ENCODE peak calls at places on chromosomes 11 and 22, in seven cellular contexts. C, A, V, N, E, O and J are unnamed samples.

GRCh38 chr11:75437966-75438659 is 5.1 kb upstream of the KLHL35 start:
- DNase-seq in C (no peak), A (no peak), V (no peak), N (peak), E (no peak), O (no peak), J (peak)

GRCh38 chr11:75424396-75424795 is 8.6 kb downstream of the KLHL35 start:
- DNase-seq in C (no peak), A (no peak), V (no peak), N (no peak), E (no peak), O (no peak), J (no peak)

GRCh38 chr11:130278745-130279144 is 36.0 kb downstream of the ZBTB44 start:
- DNase-seq in C (no peak), A (no peak), V (peak), N (no peak), E (no peak), O (peak), J (no peak)

GRCh38 chr11:86990520-86990919 is 35.3 kb upstream of the FZD4 start:
- DNase-seq in C (no peak), A (peak), V (peak), N (no peak), E (no peak), O (peak), J (peak)

GRCh38 chr22:34429314-34429713 is 509.0 kb upstream of the LARGE1 start:
- DNase-seq in C (no peak), A (no peak), V (no peak), N (no peak), E (no peak), O (no peak), J (no peak)

GRCh38 chr11:14443642-14444041 is 56.0 kb downstream of the COPB1 start:
- DNase-seq in C (peak), A (peak), V (peak), N (no peak), E (no peak), O (peak), J (peak)

GRCh38 chr11:46238078-46238966 is 39.1 kb upstream of the CREB3L1 start:
- DNase-seq in C (peak), A (peak), V (peak), N (peak), E (peak), O (peak), J (peak)

GRCh38 chr22:49197986-49198704 is 629.5 kb downstream of the BRD1 start:
- DNase-seq in C (peak), A (no peak), V (no peak), N (no peak), E (no peak), O (no peak), J (no peak)

GRCh38 chr22:26979294-26979693 is 321.9 kb downstream of the MIAT start:
- DNase-seq in C (no peak), A (peak), V (no peak), N (no peak), E (no peak), O (no peak), J (no peak)

GRCh38 chr11:26971961-26972360 is 22.0 kb upstream of the FIBIN start:
- DNase-seq in C (no peak), A (no peak), V (peak), N (no peak), E (no peak), O (no peak), J (no peak)

GRCh38 chr11:125886997-125887372 is 483 bp upstream of the HYLS1 start:
- DNase-seq in C (peak), A (no peak), V (no peak), N (peak), E (peak), O (peak), J (peak)

GRCh38 chr22:28560005-28560742 is 119.5 kb downstream of the TTC28 start:
- DNase-seq in C (no peak), A (peak), V (peak), N (no peak), E (no peak), O (peak), J (peak)

GRCh38 chr11:106031210-106031845 is 9.3 kb upstream of the MSANTD4 start:
- DNase-seq in C (no peak), A (no peak), V (peak), N (no peak), E (no peak), O (peak), J (peak)

GRCh38 chr22:49368976-49369725 is 458.5 kb downstream of the BRD1 start:
- DNase-seq in C (peak), A (no peak), V (no peak), N (no peak), E (no peak), O (no peak), J (no peak)

GRCh38 chr11:34609187-34609751 is 11.6 kb upstream of the EHF start:
- DNase-seq in C (no peak), A (no peak), V (no peak), N (no peak), E (no peak), O (no peak), J (no peak)

GRCh38 chr22:31604746-31605705 is 57.0 kb downstream of the PISD start:
- DNase-seq in C (peak), A (no peak), V (no peak), N (no peak), E (no peak), O (no peak), J (no peak)

GRCh38 chr22:38828616-38829205 is 15.1 kb downstream of the NPTXR start:
- DNase-seq in C (no peak), A (no peak), V (no peak), N (no peak), E (no peak), O (no peak), J (no peak)

GRCh38 chr11:86210898-86211297 is 33.7 kb upstream of the EED start:
- DNase-seq in C (no peak), A (no peak), V (no peak), N (no peak), E (no peak), O (no peak), J (no peak)

GRCh38 chr22:21626735-21627469 is 2.9 kb downstream of the YDJC start:
- DNase-seq in C (no peak), A (no peak), V (no peak), N (no peak), E (no peak), O (no peak), J (no peak)

GRCh38 chr11:17988465-17988864 is 24.4 kb downstream of the SERGEF start:
- DNase-seq in C (no peak), A (no peak), V (no peak), N (no peak), E (no peak), O (no peak), J (no peak)

GRCh38 chr11:69788956-69789355 is 13.8 kb upstream of the FGF4 start:
- DNase-seq in C (no peak), A (no peak), V (no peak), N (no peak), E (no peak), O (no peak), J (no peak)

GRCh38 chr11:12460441-12460840 is 83.1 kb downstream of the PARVA start:
- DNase-seq in C (no peak), A (peak), V (peak), N (no peak), E (no peak), O (peak), J (no peak)

GRCh38 chr11:43626798-43627197 is 53.7 kb upstream of the HSD17B12 start:
- DNase-seq in C (no peak), A (no peak), V (no peak), N (no peak), E (no peak), O (no peak), J (no peak)

GRCh38 chr11:116357769-116358544 is 414.8 kb downstream of the BUD13 start:
- DNase-seq in C (peak), A (no peak), V (no peak), N (no peak), E (no peak), O (no peak), J (no peak)

GRCh38 chr11:31813242-31813960 is 2.3 kb upstream of the PAX6 start:
- DNase-seq in C (no peak), A (no peak), V (no peak), N (no peak), E (no peak), O (no peak), J (peak)
- H3K4me3 ChIP-seq in C (peak), A (peak), V (peak), N (peak), E (peak), O (peak), J (no peak)

GRCh38 chr11:67160872-67161783 is 42.1 kb downstream of the KDM2A start:
- DNase-seq in C (no peak), A (peak), V (peak), N (no peak), E (no peak), O (peak), J (no peak)
- TF ChIP-seq CTCF in C (peak), A (no peak), V (no peak), N (no peak), E (no peak), O (no peak), J (no peak)

GRCh38 chr11:20609727-20610707 is 10.6 kb downstream of the SLC6A5 start:
- DNase-seq in C (peak), A (peak), V (peak), N (peak), E (peak), O (peak), J (peak)
- H3K4me3 ChIP-seq in C (no peak), A (no peak), V (no peak), N (no peak), E (no peak), O (peak), J (peak)

GRCh38 chr22:44444341-44445306 is 53.4 kb downstream of the RTL6 start:
- DNase-seq in C (peak), A (no peak), V (no peak), N (no peak), E (no peak), O (peak), J (no peak)
- TF ChIP-seq CTCF in C (no peak), A (peak), V (peak), N (no peak), E (no peak), O (peak), J (no peak)

GRCh38 chr11:2400761-2401435 is 348 bp downstream of the TSSC4 start:
- DNase-seq in C (no peak), A (no peak), V (no peak), N (no peak), E (no peak), O (no peak), J (no peak)
- H3K4me3 ChIP-seq in C (peak), A (peak), V (peak), N (peak), E (peak), O (peak), J (peak)

DNA sequence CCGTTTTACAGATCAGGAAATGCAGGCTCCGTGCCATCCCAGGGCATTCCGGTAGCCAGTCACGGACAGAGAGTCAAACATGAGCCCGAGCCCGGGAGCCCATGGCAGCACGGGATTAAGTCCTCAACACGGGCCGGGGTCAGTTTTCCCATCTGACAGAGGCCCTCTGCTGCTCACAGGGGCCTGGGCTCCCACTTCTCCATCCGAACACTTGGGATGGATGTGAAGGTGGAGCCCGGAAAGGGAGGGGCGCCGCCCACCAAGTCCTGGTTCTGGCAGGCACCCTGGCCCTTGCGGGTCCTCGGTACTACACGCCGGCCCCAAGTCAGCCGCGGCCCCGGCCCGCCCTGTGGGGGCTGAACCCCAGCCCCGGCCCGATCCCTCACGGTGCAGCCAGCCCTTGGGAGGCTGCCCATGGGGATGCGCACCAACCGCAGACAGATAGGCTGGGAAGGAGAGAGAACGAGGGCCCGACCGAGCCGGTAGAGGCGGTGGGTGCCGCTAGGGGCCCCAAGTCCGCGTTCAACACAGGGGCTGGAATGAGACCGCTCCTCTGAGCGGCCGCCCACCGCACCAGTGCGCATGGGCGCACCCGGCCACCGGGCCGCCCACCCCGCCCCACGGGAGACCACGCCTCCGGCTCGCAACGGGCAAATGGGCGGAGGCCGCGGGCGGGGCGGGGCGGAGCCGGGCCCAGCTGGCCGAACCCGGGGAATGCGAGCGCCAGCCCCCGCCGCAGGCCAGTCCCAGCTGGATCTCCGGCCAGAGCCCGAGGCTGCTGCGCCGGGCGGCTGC is at the start of gene CAPN5:
- DNase-seq in C (peak), A (peak), V (peak), N (peak), E (peak), O (peak), J (peak)
- TF ChIP-seq CTCF in C (peak), A (peak), V (peak), N (peak), E (no peak), O (peak), J (no peak)